ENCODE peak calls at places on chromosomes 7 and 10, in eight cellular contexts. S is GM23338; J is adipocyte; A is right cardiac atrium; F is CD8-positive, alpha-beta T cell; D is DND-41; Q is spleen; W is ovary. G is an unnamed sample.

GRCh38 chr10:76649723-76650127 is 987.9 kb downstream of the KCNMA1 start:
- DNase-seq in S (no peak), J (peak; percentile 85), A (no peak), F (no peak), D (no peak), Q (no peak), W (no peak), G (no peak)

GRCh38 chr10:48464871-48465736 is 139.8 kb downstream of the ARHGAP22 start:
- DNase-seq in S (peak; percentile 23), J (no peak), A (no peak), F (no peak), D (no peak), Q (peak; percentile 68), W (no peak), G (no peak)

GRCh38 chr10:123582084-123582989 is 83.8 kb upstream of the GPR26 start:
- DNase-seq in S (peak; percentile 90), J (peak; percentile 93), A (peak; percentile 71), F (peak; percentile 29), D (peak; percentile 78), Q (peak; percentile 88), W (peak; percentile 65), G (peak; percentile 66)

GRCh38 chr10:113438660-113439059 is 114.2 kb upstream of the HABP2 start:
- DNase-seq in S (no peak), J (peak; percentile 40), A (no peak), F (no peak), D (no peak), Q (no peak), W (no peak), G (no peak)

GRCh38 chr10:116715839-116716377 is 26.5 kb downstream of the HSPA12A start:
- DNase-seq in S (no peak), J (no peak), A (no peak), F (no peak), D (no peak), Q (no peak), W (no peak), G (no peak)

GRCh38 chr10:59536151-59536550 is 173.5 kb downstream of the SLC16A9 start:
- DNase-seq in S (no peak), J (peak; percentile 89), A (no peak), F (no peak), D (no peak), Q (no peak), W (peak; percentile 42), G (no peak)

GRCh38 chr7:32062150-32062549 is 8.1 kb downstream of the PDE1C start:
- DNase-seq in S (peak; percentile 87), J (peak; percentile 46), A (peak; percentile 45), F (no peak), D (peak; percentile 35), Q (no peak), W (peak; percentile 44), G (no peak)

GRCh38 chr7:55573526-55573925 is 1.2 kb upstream of the VOPP1 start:
- DNase-seq in S (no peak), J (peak; percentile 39), A (no peak), F (no peak), D (no peak), Q (no peak), W (no peak), G (no peak)

GRCh38 chr10:11685787-11686218 is 56.4 kb upstream of the ECHDC3 start:
- DNase-seq in S (no peak), J (peak; percentile 11), A (peak; percentile 65), F (peak; percentile 27), D (peak; percentile 76), Q (peak; percentile 91), W (peak; percentile 84), G (no peak)

GRCh38 chr7:112193915-112194502 is 12.2 kb downstream of the DOCK4 start:
- DNase-seq in S (no peak), J (no peak), A (no peak), F (no peak), D (no peak), Q (no peak), W (no peak), G (no peak)

GRCh38 chr7:101122933-101123702 is 3.8 kb upstream of the SERPINE1 start:
- DNase-seq in S (no peak), J (no peak), A (no peak), F (no peak), D (no peak), Q (no peak), W (no peak), G (no peak)

GRCh38 chr7:101123703-101124068 is 3.2 kb upstream of the SERPINE1 start:
- DNase-seq in S (no peak), J (no peak), A (no peak), F (no peak), D (no peak), Q (no peak), W (no peak), G (no peak)

GRCh38 chr7:101124376-101125056 is 2.4 kb upstream of the SERPINE1 start:
- DNase-seq in S (no peak), J (peak; percentile 88), A (no peak), F (no peak), D (peak; percentile 59), Q (no peak), W (no peak), G (no peak)

GRCh38 chr7:101120315-101120714 is 6.6 kb upstream of the SERPINE1 start:
- DNase-seq in S (no peak), J (no peak), A (no peak), F (no peak), D (no peak), Q (no peak), W (no peak), G (no peak)

DNA sequence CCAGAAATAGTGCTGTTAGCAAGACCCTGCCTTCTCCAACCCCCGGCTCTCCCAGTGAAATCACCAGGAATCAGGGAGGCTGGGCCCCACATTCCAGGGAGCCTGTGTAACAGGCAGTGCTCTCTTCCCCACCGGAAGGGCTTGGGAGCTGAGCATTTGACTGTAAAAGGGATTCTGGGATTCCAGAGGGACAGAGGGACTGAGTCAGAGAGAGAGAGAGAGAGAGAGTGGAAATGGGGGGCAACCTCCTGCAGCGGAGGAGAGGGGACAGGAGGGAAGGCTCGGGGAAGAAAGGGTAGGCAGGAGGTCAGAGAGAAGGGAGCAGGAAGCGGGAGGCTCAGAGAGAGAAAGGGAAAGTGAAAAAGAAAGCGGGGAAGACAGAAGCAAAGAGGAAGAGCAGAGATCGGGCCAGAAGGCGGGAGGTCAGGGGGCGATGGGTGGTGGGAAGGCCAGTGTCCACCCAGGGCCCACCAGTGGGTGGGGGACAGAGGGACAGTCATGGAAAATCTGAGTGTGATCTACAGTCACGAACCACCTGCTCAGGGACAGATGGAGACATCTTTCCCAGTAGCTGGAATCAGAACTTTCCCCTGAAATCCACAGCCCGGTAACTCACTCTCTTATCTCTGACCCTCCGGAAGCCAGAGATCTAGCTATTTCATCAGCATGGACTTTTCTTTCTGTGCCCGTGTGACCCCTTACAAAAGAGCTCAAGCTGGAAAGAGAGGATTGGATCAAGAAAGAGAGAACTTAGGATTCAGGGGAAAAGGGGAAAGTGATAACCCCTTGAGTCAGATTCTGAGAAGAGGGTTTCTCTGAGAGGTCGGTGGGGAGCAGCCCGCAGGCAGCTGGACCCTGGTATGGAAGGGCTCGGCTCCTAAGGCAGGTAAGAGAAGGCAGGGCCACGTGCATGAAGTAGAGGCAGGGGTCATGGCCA is 4.6 kb upstream of the SERPINE1 start:
- DNase-seq in S (peak; percentile 85), J (peak; percentile 97), A (peak; percentile 85), F (no peak), D (no peak), Q (no peak), W (peak; percentile 90), G (no peak)
- H3K4me1 ChIP-seq in S (peaks cover 32% of the 10 kb centered on the region), J (peaks cover 59% of the 10 kb centered on the region), A (peaks cover 6% of the 10 kb centered on the region), F (peaks cover 14% of the 10 kb centered on the region), D (peaks cover 33% of the 10 kb centered on the region), Q (peaks cover 23% of the 10 kb centered on the region), W (peaks cover 39% of the 10 kb centered on the region), G (peaks cover 21% of the 10 kb centered on the region)

GRCh38 chr7:128939075-128939860 is 1.5 kb downstream of the IRF5 start:
- DNase-seq in S (no peak), J (no peak), A (no peak), F (no peak), D (no peak), Q (peak; percentile 81), W (no peak), G (no peak)
- H3K4me3 ChIP-seq in S (peak overlapping the region; percentile 61), J (no peak overlapping the region), A (peak overlapping the region; percentile 29), F (no peak overlapping the region), D (no peak overlapping the region), Q (peak overlapping the region; percentile 76), W (no peak overlapping the region), G (no peak overlapping the region)

DNA sequence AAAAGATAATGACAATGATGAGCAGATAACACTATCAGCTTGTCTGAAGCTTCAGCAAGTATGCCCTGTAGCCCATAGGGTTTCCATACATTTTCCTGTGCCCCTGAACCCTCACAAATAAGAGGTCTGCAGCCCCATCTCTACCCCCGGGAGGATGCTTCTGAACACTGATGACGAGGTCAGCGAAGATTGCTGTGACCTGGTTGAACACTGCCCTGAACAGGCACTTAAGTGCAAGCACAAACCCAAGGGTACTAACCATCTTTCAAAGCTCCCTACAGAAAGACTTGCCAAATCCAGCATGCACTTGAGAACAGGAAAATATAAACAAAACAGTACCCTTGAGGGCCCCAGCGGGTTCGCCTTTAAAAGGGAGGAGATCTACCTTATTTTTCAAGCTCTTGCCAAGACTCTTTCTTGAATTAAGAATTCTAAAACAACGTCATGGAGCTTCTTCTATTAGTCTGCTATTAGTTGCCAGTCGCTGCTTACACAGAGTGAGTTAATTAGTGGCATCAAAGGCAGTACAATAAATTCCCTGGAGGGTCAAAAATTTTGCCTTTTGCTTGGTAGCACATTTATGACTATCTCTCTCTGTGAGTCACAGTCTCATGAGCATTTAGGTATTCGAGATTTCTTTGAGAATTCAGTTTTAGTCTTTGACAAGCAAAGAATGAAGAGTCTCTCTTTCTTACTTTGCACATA is 81.0 kb downstream of the GLI3 start:
- DNase-seq in S (no peak), J (peak; percentile 25), A (no peak), F (no peak), D (no peak), Q (no peak), W (no peak), G (no peak)
- H3K4me1 ChIP-seq in S (peaks cover 30% of the 10 kb centered on the region), J (peaks cover 29% of the 10 kb centered on the region), A (no peaks in the 10 kb centered on the region), F (no peaks in the 10 kb centered on the region), D (no peaks in the 10 kb centered on the region), Q (no peaks in the 10 kb centered on the region), W (peaks cover 12% of the 10 kb centered on the region), G (no peaks in the 10 kb centered on the region)

GRCh38 chr7:25795824-25796235 is 356.2 kb upstream of the NFE2L3 start:
- DNase-seq in S (no peak), J (peak; percentile 67), A (no peak), F (no peak), D (no peak), Q (no peak), W (peak; percentile 20), G (no peak)
- H3K4me3 ChIP-seq in S (no peak overlapping the region), J (peak overlapping the region; percentile 39), A (no peak overlapping the region), F (no peak overlapping the region), D (no peak overlapping the region), Q (no peak overlapping the region), W (no peak overlapping the region), G (no peak overlapping the region)

GRCh38 chr10:79098061-79098460 is 29.3 kb downstream of the ZMIZ1 start:
- DNase-seq in S (no peak), J (no peak), A (no peak), F (no peak), D (no peak), Q (peak; percentile 71), W (no peak), G (no peak)
- H3K4me1 ChIP-seq in S (peaks cover 12% of the 10 kb centered on the region), J (peaks cover 61% of the 10 kb centered on the region), A (peaks cover 65% of the 10 kb centered on the region), F (peaks cover 15% of the 10 kb centered on the region), D (peaks cover 32% of the 10 kb centered on the region), Q (peaks cover 71% of the 10 kb centered on the region), W (peaks cover 64% of the 10 kb centered on the region), G (peaks cover 22% of the 10 kb centered on the region)

G was measured in CD8-positive, alpha-beta memory T cell.